ENCODE peak calls at places on chromosomes 12 and 14, in seven cellular contexts. One of them, this sample, is unnamed. For H3K4me1 and H3K9me3, the result is how much of the 10 kb centered on the place peaks cover.

GRCh38 chr12:63985456-63985855 is 141.0 kb downstream of the SRGAP1 start:
- DNase-seq in fibroblast of lung: no peak
- DNase-seq in H9: no peak
- DNase-seq in IMR-90: no peak
- DNase-seq in mesenchymal stem cell: no peak
- DNase-seq in CD8-positive, alpha-beta memory T cell: no peak
- DNase-seq in Panc1: no peak
- DNase-seq in this sample: no peak

GRCh38 chr12:123149088-123149827 is 1.6 kb downstream of the PITPNM2 start:
- DNase-seq in Panc1: no peak
- DNase-seq in CD8-positive, alpha-beta memory T cell: no peak
- DNase-seq in H9: no peak
- DNase-seq in IMR-90: no peak
- DNase-seq in mesenchymal stem cell: peak
- DNase-seq in fibroblast of lung: no peak
- DNase-seq in this sample: no peak

GRCh38 chr14:20857630-20858261 is 33.4 kb upstream of the RNASE3 start:
- DNase-seq in H9: peak
- DNase-seq in fibroblast of lung: peak
- DNase-seq in mesenchymal stem cell: peak
- DNase-seq in IMR-90: peak
- DNase-seq in Panc1: no peak
- DNase-seq in CD8-positive, alpha-beta memory T cell: peak
- DNase-seq in this sample: peak

GRCh38 chr14:64478634-64479250 is 13.4 kb downstream of the AKAP5 start:
- DNase-seq in CD8-positive, alpha-beta memory T cell: no peak
- DNase-seq in H9: no peak
- DNase-seq in Panc1: no peak
- DNase-seq in fibroblast of lung: peak
- DNase-seq in IMR-90: peak
- DNase-seq in mesenchymal stem cell: peak
- DNase-seq in this sample: peak

GRCh38 chr14:21069388-21070082 is 569 bp upstream of the ARHGEF40 start:
- DNase-seq in IMR-90: peak
- DNase-seq in mesenchymal stem cell: peak
- DNase-seq in CD8-positive, alpha-beta memory T cell: no peak
- DNase-seq in fibroblast of lung: peak
- DNase-seq in Panc1: no peak
- DNase-seq in H9: peak
- DNase-seq in this sample: no peak

GRCh38 chr12:70644836-70645235 is 7.6 kb upstream of the PTPRB start:
- DNase-seq in Panc1: no peak
- DNase-seq in IMR-90: no peak
- DNase-seq in mesenchymal stem cell: no peak
- DNase-seq in fibroblast of lung: no peak
- DNase-seq in H9: no peak
- DNase-seq in CD8-positive, alpha-beta memory T cell: no peak
- DNase-seq in this sample: no peak

GRCh38 chr12:12003609-12004008 is 67.1 kb upstream of the BCL2L14 start:
- DNase-seq in IMR-90: no peak
- DNase-seq in H9: no peak
- DNase-seq in fibroblast of lung: no peak
- DNase-seq in CD8-positive, alpha-beta memory T cell: no peak
- DNase-seq in mesenchymal stem cell: no peak
- DNase-seq in Panc1: no peak
- DNase-seq in this sample: no peak

GRCh38 chr14:73438993-73439392 is 19.4 kb downstream of the NUMB start:
- DNase-seq in Panc1: no peak
- DNase-seq in H9: no peak
- DNase-seq in CD8-positive, alpha-beta memory T cell: no peak
- DNase-seq in mesenchymal stem cell: no peak
- DNase-seq in IMR-90: no peak
- DNase-seq in fibroblast of lung: no peak
- DNase-seq in this sample: no peak

GRCh38 chr12:121898287-121898686 is 9.7 kb downstream of the PSMD9 start:
- DNase-seq in mesenchymal stem cell: no peak
- DNase-seq in CD8-positive, alpha-beta memory T cell: no peak
- DNase-seq in IMR-90: no peak
- DNase-seq in fibroblast of lung: no peak
- DNase-seq in Panc1: no peak
- DNase-seq in H9: no peak
- DNase-seq in this sample: no peak

GRCh38 chr12:100675432-100675831 is 101.9 kb downstream of the GAS2L3 start:
- DNase-seq in Panc1: no peak
- DNase-seq in mesenchymal stem cell: peak
- DNase-seq in CD8-positive, alpha-beta memory T cell: no peak
- DNase-seq in IMR-90: peak
- DNase-seq in fibroblast of lung: peak
- DNase-seq in H9: no peak
- DNase-seq in this sample: no peak

GRCh38 chr14:54220697-54221431 is 175.9 kb upstream of the CDKN3 start:
- DNase-seq in fibroblast of lung: no peak
- DNase-seq in Panc1: no peak
- DNase-seq in mesenchymal stem cell: no peak
- DNase-seq in IMR-90: no peak
- DNase-seq in H9: no peak
- DNase-seq in CD8-positive, alpha-beta memory T cell: no peak
- DNase-seq in this sample: no peak

GRCh38 chr12:96831346-96831745 is 75.7 kb upstream of the NEDD1 start:
- DNase-seq in Panc1: no peak
- DNase-seq in IMR-90: no peak
- DNase-seq in H9: no peak
- DNase-seq in fibroblast of lung: no peak
- DNase-seq in CD8-positive, alpha-beta memory T cell: no peak
- DNase-seq in mesenchymal stem cell: peak
- DNase-seq in this sample: no peak

GRCh38 chr14:65057704-65058103 is 44.6 kb downstream of the MAX start:
- DNase-seq in IMR-90: no peak
- DNase-seq in H9: no peak
- DNase-seq in Panc1: no peak
- DNase-seq in fibroblast of lung: no peak
- DNase-seq in mesenchymal stem cell: no peak
- DNase-seq in CD8-positive, alpha-beta memory T cell: no peak
- DNase-seq in this sample: no peak

GRCh38 chr14:34865889-34866574 is 9.1 kb downstream of the BAZ1A start:
- DNase-seq in H9: no peak
- DNase-seq in fibroblast of lung: no peak
- DNase-seq in mesenchymal stem cell: no peak
- DNase-seq in IMR-90: no peak
- DNase-seq in Panc1: no peak
- DNase-seq in CD8-positive, alpha-beta memory T cell: no peak
- DNase-seq in this sample: no peak

GRCh38 chr14:95948608-95949007 is 72.0 kb downstream of the TUNAR start:
- DNase-seq in H9: peak
- DNase-seq in Panc1: no peak
- DNase-seq in IMR-90: no peak
- DNase-seq in CD8-positive, alpha-beta memory T cell: no peak
- DNase-seq in mesenchymal stem cell: no peak
- DNase-seq in fibroblast of lung: peak
- DNase-seq in this sample: no peak

GRCh38 chr12:120262852-120263724 is 2.4 kb downstream of the PXN start:
- DNase-seq in H9: peak
- DNase-seq in mesenchymal stem cell: no peak
- DNase-seq in fibroblast of lung: no peak
- DNase-seq in Panc1: no peak
- DNase-seq in CD8-positive, alpha-beta memory T cell: no peak
- DNase-seq in IMR-90: no peak
- DNase-seq in this sample: no peak
- H3K4me1 ChIP-seq in H9: under half
- H3K4me1 ChIP-seq in mesenchymal stem cell: under half
- H3K4me1 ChIP-seq in fibroblast of lung: under half
- H3K4me1 ChIP-seq in Panc1: half or more
- H3K4me1 ChIP-seq in CD8-positive, alpha-beta memory T cell: half or more
- H3K4me1 ChIP-seq in IMR-90: under half
- H3K4me1 ChIP-seq in this sample: half or more

GRCh38 chr12:34392741-34393085 is 370.4 kb downstream of the ALG10 start:
- DNase-seq in mesenchymal stem cell: no peak
- DNase-seq in IMR-90: no peak
- DNase-seq in fibroblast of lung: no peak
- DNase-seq in H9: peak
- DNase-seq in Panc1: no peak
- DNase-seq in CD8-positive, alpha-beta memory T cell: no peak
- DNase-seq in this sample: no peak
- H3K9me3 ChIP-seq in mesenchymal stem cell: under half
- H3K9me3 ChIP-seq in IMR-90: half or more
- H3K9me3 ChIP-seq in fibroblast of lung: under half
- H3K9me3 ChIP-seq in H9: half or more
- H3K9me3 ChIP-seq in Panc1: under half
- H3K9me3 ChIP-seq in CD8-positive, alpha-beta memory T cell: under half
- H3K9me3 ChIP-seq in this sample: half or more

GRCh38 chr12:92437452-92437851 is 265.3 kb upstream of the PLEKHG7 start:
- DNase-seq in H9: no peak
- DNase-seq in fibroblast of lung: no peak
- DNase-seq in Panc1: no peak
- DNase-seq in IMR-90: no peak
- DNase-seq in CD8-positive, alpha-beta memory T cell: no peak
- DNase-seq in mesenchymal stem cell: no peak
- DNase-seq in this sample: peak
- H3K4me1 ChIP-seq in H9: under half
- H3K4me1 ChIP-seq in fibroblast of lung: under half
- H3K4me1 ChIP-seq in Panc1: under half
- H3K4me1 ChIP-seq in IMR-90: under half
- H3K4me1 ChIP-seq in CD8-positive, alpha-beta memory T cell: under half
- H3K4me1 ChIP-seq in mesenchymal stem cell: under half
- H3K4me1 ChIP-seq in this sample: under half

GRCh38 chr12:34295366-34296142 is 273.3 kb downstream of the ALG10 start:
- DNase-seq in fibroblast of lung: no peak
- DNase-seq in CD8-positive, alpha-beta memory T cell: no peak
- DNase-seq in H9: no peak
- DNase-seq in mesenchymal stem cell: no peak
- DNase-seq in Panc1: no peak
- DNase-seq in IMR-90: no peak
- DNase-seq in this sample: no peak

GRCh38 chr12:34294671-34295365 is 272.5 kb downstream of the ALG10 start:
- DNase-seq in H9: no peak
- DNase-seq in IMR-90: no peak
- DNase-seq in CD8-positive, alpha-beta memory T cell: no peak
- DNase-seq in fibroblast of lung: no peak
- DNase-seq in Panc1: no peak
- DNase-seq in mesenchymal stem cell: no peak
- DNase-seq in this sample: no peak

GRCh38 chr12:34292736-34293625 is 270.7 kb downstream of the ALG10 start:
- DNase-seq in Panc1: peak
- DNase-seq in H9: no peak
- DNase-seq in mesenchymal stem cell: no peak
- DNase-seq in IMR-90: no peak
- DNase-seq in fibroblast of lung: no peak
- DNase-seq in CD8-positive, alpha-beta memory T cell: no peak
- DNase-seq in this sample: no peak

GRCh38 chr12:34296143-34297041 is 274.1 kb downstream of the ALG10 start:
- DNase-seq in CD8-positive, alpha-beta memory T cell: no peak
- DNase-seq in fibroblast of lung: no peak
- DNase-seq in IMR-90: no peak
- DNase-seq in mesenchymal stem cell: no peak
- DNase-seq in Panc1: no peak
- DNase-seq in H9: no peak
- DNase-seq in this sample: no peak

GRCh38 chr12:34294137-34294536 is 271.8 kb downstream of the ALG10 start:
- DNase-seq in H9: no peak
- DNase-seq in IMR-90: no peak
- DNase-seq in CD8-positive, alpha-beta memory T cell: no peak
- DNase-seq in mesenchymal stem cell: no peak
- DNase-seq in Panc1: no peak
- DNase-seq in fibroblast of lung: no peak
- DNase-seq in this sample: no peak
- H3K9me3 ChIP-seq in H9: half or more
- H3K9me3 ChIP-seq in IMR-90: half or more
- H3K9me3 ChIP-seq in CD8-positive, alpha-beta memory T cell: under half
- H3K9me3 ChIP-seq in mesenchymal stem cell: under half
- H3K9me3 ChIP-seq in Panc1: under half
- H3K9me3 ChIP-seq in fibroblast of lung: under half
- H3K9me3 ChIP-seq in this sample: half or more

DNA sequence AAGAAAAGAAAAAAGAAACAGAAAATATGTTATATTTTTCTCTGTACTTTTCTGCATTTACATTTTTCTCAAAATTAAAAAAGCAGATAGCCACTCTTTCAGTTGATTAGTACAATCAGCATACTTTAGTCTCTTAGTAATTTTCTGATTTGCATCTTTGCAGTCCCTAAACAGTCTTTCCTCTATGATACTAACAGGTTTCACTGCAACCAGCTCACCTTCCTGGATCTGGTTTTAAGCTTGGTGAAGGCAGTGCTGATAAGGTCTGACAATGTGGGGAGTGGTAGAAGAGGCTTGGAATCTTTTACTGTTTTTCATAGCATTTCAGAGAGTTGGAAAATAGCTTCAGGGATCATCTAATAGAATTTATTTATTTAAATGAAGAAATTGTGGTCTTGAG is 457.6 kb downstream of the ZFP36L1 start:
- DNase-seq in fibroblast of lung: no peak
- DNase-seq in IMR-90: no peak
- DNase-seq in Panc1: no peak
- DNase-seq in CD8-positive, alpha-beta memory T cell: no peak
- DNase-seq in H9: no peak
- DNase-seq in mesenchymal stem cell: no peak
- DNase-seq in this sample: no peak
- H3K4me1 ChIP-seq in fibroblast of lung: under half
- H3K4me1 ChIP-seq in IMR-90: under half
- H3K4me1 ChIP-seq in Panc1: under half
- H3K4me1 ChIP-seq in CD8-positive, alpha-beta memory T cell: under half
- H3K4me1 ChIP-seq in H9: under half
- H3K4me1 ChIP-seq in mesenchymal stem cell: under half
- H3K4me1 ChIP-seq in this sample: under half

GRCh38 chr14:52219488-52220084 is 47.9 kb upstream of the PTGDR start:
- DNase-seq in H9: no peak
- DNase-seq in fibroblast of lung: no peak
- DNase-seq in Panc1: no peak
- DNase-seq in IMR-90: no peak
- DNase-seq in CD8-positive, alpha-beta memory T cell: no peak
- DNase-seq in mesenchymal stem cell: no peak
- DNase-seq in this sample: no peak

GRCh38 chr14:52227559-52228222 is 39.8 kb upstream of the PTGDR start:
- DNase-seq in H9: no peak
- DNase-seq in IMR-90: no peak
- DNase-seq in CD8-positive, alpha-beta memory T cell: no peak
- DNase-seq in mesenchymal stem cell: no peak
- DNase-seq in Panc1: no peak
- DNase-seq in fibroblast of lung: no peak
- DNase-seq in this sample: no peak

GRCh38 chr14:52220924-52221802 is 46.3 kb upstream of the PTGDR start:
- DNase-seq in fibroblast of lung: no peak
- DNase-seq in IMR-90: no peak
- DNase-seq in Panc1: no peak
- DNase-seq in CD8-positive, alpha-beta memory T cell: no peak
- DNase-seq in mesenchymal stem cell: no peak
- DNase-seq in H9: no peak
- DNase-seq in this sample: peak

DNA sequence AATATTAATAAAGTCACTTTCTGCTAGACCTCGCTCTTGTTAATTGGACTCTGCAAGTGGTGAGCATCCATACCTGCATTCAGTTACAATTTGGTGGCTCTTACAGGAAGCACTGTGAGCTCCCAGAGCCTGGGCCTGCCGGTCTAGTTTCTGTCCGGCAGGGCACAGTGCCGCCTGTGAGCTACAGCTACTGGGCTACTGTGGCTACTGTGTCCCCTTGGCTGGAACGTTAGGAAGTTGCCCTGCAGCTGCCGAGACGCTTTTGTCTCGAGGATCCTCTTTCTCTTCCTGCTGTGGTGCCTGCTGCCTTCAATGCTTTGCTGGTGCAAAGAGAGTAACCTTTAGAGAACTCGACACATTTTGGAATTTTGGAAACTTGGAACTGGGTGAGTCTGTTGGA is 44.6 kb upstream of the PTGDR start:
- DNase-seq in Panc1: no peak
- DNase-seq in H9: no peak
- DNase-seq in IMR-90: no peak
- DNase-seq in fibroblast of lung: no peak
- DNase-seq in mesenchymal stem cell: no peak
- DNase-seq in CD8-positive, alpha-beta memory T cell: no peak
- DNase-seq in this sample: no peak
- H3K9me3 ChIP-seq in Panc1: under half
- H3K9me3 ChIP-seq in H9: under half
- H3K9me3 ChIP-seq in IMR-90: under half
- H3K9me3 ChIP-seq in fibroblast of lung: under half
- H3K9me3 ChIP-seq in mesenchymal stem cell: under half
- H3K9me3 ChIP-seq in CD8-positive, alpha-beta memory T cell: under half
- H3K9me3 ChIP-seq in this sample: under half

This sample was measured in CD4-positive, CD25-positive, alpha-beta regulatory T cell.